ENCODE peak calls at places on chromosomes 7 and 10, in six cellular contexts. One of them, this sample, is unnamed.

GRCh38 chr7:33399528-33400213 is 270.3 kb downstream of the BBS9 start:
- DNase-seq in T-helper 2 cell: no peak
- DNase-seq in AG10803: no peak
- DNase-seq in WTC11: no peak
- DNase-seq in HFF-Myc: no peak
- DNase-seq in stimulated activated CD4-positive, alpha-beta T cell treated with anti-CD3 and anti-CD28 coated beads, Interleukin-4, amount 100 ng/mL, for 1 hour: no peak
- DNase-seq in this sample: no peak

GRCh38 chr10:43294892-43295291 is 28.0 kb upstream of the RASGEF1A start:
- DNase-seq in T-helper 2 cell: no peak
- DNase-seq in AG10803: no peak
- DNase-seq in WTC11: no peak
- DNase-seq in HFF-Myc: no peak
- DNase-seq in stimulated activated CD4-positive, alpha-beta T cell treated with anti-CD3 and anti-CD28 coated beads, Interleukin-4, amount 100 ng/mL, for 1 hour: no peak
- DNase-seq in this sample: no peak

GRCh38 chr10:72009430-72010081 is 45.4 kb downstream of the CHST3 start:
- DNase-seq in T-helper 2 cell: no peak
- DNase-seq in AG10803: peak
- DNase-seq in WTC11: no peak
- DNase-seq in HFF-Myc: peak
- DNase-seq in stimulated activated CD4-positive, alpha-beta T cell treated with anti-CD3 and anti-CD28 coated beads, Interleukin-4, amount 100 ng/mL, for 1 hour: no peak
- DNase-seq in this sample: no peak

GRCh38 chr10:133394801-133395221 is 854 bp downstream of the MTG1 start:
- DNase-seq in T-helper 2 cell: no peak
- DNase-seq in AG10803: no peak
- DNase-seq in WTC11: no peak
- DNase-seq in HFF-Myc: no peak
- DNase-seq in stimulated activated CD4-positive, alpha-beta T cell treated with anti-CD3 and anti-CD28 coated beads, Interleukin-4, amount 100 ng/mL, for 1 hour: no peak
- DNase-seq in this sample: no peak

GRCh38 chr10:115125505-115125904 is 32.3 kb downstream of the ATRNL1 start:
- DNase-seq in T-helper 2 cell: no peak
- DNase-seq in AG10803: no peak
- DNase-seq in WTC11: no peak
- DNase-seq in HFF-Myc: no peak
- DNase-seq in stimulated activated CD4-positive, alpha-beta T cell treated with anti-CD3 and anti-CD28 coated beads, Interleukin-4, amount 100 ng/mL, for 1 hour: no peak
- DNase-seq in this sample: no peak

GRCh38 chr7:102101926-102102325 is 184.7 kb upstream of the SH2B2 start:
- DNase-seq in T-helper 2 cell: no peak
- DNase-seq in AG10803: no peak
- DNase-seq in WTC11: no peak
- DNase-seq in HFF-Myc: no peak
- DNase-seq in stimulated activated CD4-positive, alpha-beta T cell treated with anti-CD3 and anti-CD28 coated beads, Interleukin-4, amount 100 ng/mL, for 1 hour: no peak
- DNase-seq in this sample: no peak

GRCh38 chr7:30556854-30557644 is 37.6 kb upstream of the GARS1 start:
- DNase-seq in T-helper 2 cell: no peak
- DNase-seq in AG10803: peak
- DNase-seq in WTC11: peak
- DNase-seq in HFF-Myc: no peak
- DNase-seq in stimulated activated CD4-positive, alpha-beta T cell treated with anti-CD3 and anti-CD28 coated beads, Interleukin-4, amount 100 ng/mL, for 1 hour: no peak
- DNase-seq in this sample: no peak

GRCh38 chr10:131174651-131175540 is 136.6 kb downstream of the TCERG1L start:
- DNase-seq in T-helper 2 cell: no peak
- DNase-seq in AG10803: no peak
- DNase-seq in WTC11: no peak
- DNase-seq in HFF-Myc: no peak
- DNase-seq in stimulated activated CD4-positive, alpha-beta T cell treated with anti-CD3 and anti-CD28 coated beads, Interleukin-4, amount 100 ng/mL, for 1 hour: no peak
- DNase-seq in this sample: no peak

GRCh38 chr7:154342971-154343633 is 290.9 kb downstream of the DPP6 start:
- DNase-seq in T-helper 2 cell: no peak
- DNase-seq in AG10803: no peak
- DNase-seq in WTC11: no peak
- DNase-seq in HFF-Myc: no peak
- DNase-seq in stimulated activated CD4-positive, alpha-beta T cell treated with anti-CD3 and anti-CD28 coated beads, Interleukin-4, amount 100 ng/mL, for 1 hour: no peak
- DNase-seq in this sample: no peak

This sample was measured in activated CD8-positive, alpha-beta memory T cell treated with anti-CD3 and anti-CD28 coated beads, Interleukin-2, amount 50 U/mL, for 4 hours.